ENCODE peak calls at places on chromosomes 6 and 20, in five cellular contexts. One of them, this sample, is unnamed.

GRCh38 chr6:167711784-167712183 is 114.9 kb upstream of the AFDN start:
- DNase-seq in brain microvascular endothelial cell: no peak
- DNase-seq in kidney epithelial cell: no peak
- DNase-seq in H9: no peak
- DNase-seq in esophagus squamous epithelium: no peak
- DNase-seq in this sample: no peak

GRCh38 chr6:127102299-127102698 is 16.2 kb upstream of the RSPO3 start:
- DNase-seq in brain microvascular endothelial cell: peak; percentile 85
- DNase-seq in kidney epithelial cell: peak; percentile 91
- DNase-seq in H9: no peak
- DNase-seq in esophagus squamous epithelium: no peak
- DNase-seq in this sample: no peak

GRCh38 chr6:152225231-152225934 is 411.8 kb downstream of the SYNE1 start:
- DNase-seq in brain microvascular endothelial cell: no peak
- DNase-seq in kidney epithelial cell: no peak
- DNase-seq in H9: no peak
- DNase-seq in esophagus squamous epithelium: no peak
- DNase-seq in this sample: no peak

GRCh38 chr20:44571367-44571766 is 11.0 kb upstream of the PKIG start:
- DNase-seq in brain microvascular endothelial cell: no peak
- DNase-seq in kidney epithelial cell: no peak
- DNase-seq in H9: no peak
- DNase-seq in esophagus squamous epithelium: no peak
- DNase-seq in this sample: no peak

GRCh38 chr6:36598739-36599318 is 4.7 kb downstream of the SRSF3 start:
- DNase-seq in brain microvascular endothelial cell: no peak
- DNase-seq in kidney epithelial cell: no peak
- DNase-seq in H9: no peak
- DNase-seq in esophagus squamous epithelium: no peak
- DNase-seq in this sample: no peak

GRCh38 chr20:14801591-14802325 is 464.3 kb upstream of the FLRT3 start:
- DNase-seq in brain microvascular endothelial cell: no peak
- DNase-seq in kidney epithelial cell: no peak
- DNase-seq in H9: no peak
- DNase-seq in esophagus squamous epithelium: no peak
- DNase-seq in this sample: no peak

GRCh38 chr6:13384506-13384905 is 56.2 kb upstream of the TBC1D7 start:
- DNase-seq in brain microvascular endothelial cell: no peak
- DNase-seq in kidney epithelial cell: no peak
- DNase-seq in H9: no peak
- DNase-seq in esophagus squamous epithelium: no peak
- DNase-seq in this sample: no peak

GRCh38 chr20:3613821-3614440 is 49.3 kb downstream of the GFRA4 start:
- DNase-seq in brain microvascular endothelial cell: peak; percentile 14
- DNase-seq in kidney epithelial cell: no peak
- DNase-seq in H9: no peak
- DNase-seq in esophagus squamous epithelium: no peak
- DNase-seq in this sample: no peak

GRCh38 chr6:138765896-138766487 is 7.6 kb upstream of the CCDC28A start:
- DNase-seq in brain microvascular endothelial cell: peak; percentile 32
- DNase-seq in kidney epithelial cell: peak; percentile 2
- DNase-seq in H9: no peak
- DNase-seq in esophagus squamous epithelium: no peak
- DNase-seq in this sample: no peak

GRCh38 chr6:35318200-35318844 is 20.7 kb downstream of the DEF6 start:
- DNase-seq in brain microvascular endothelial cell: peak; percentile 57
- DNase-seq in kidney epithelial cell: no peak
- DNase-seq in H9: peak; percentile 96
- DNase-seq in esophagus squamous epithelium: no peak
- DNase-seq in this sample: peak; percentile 95

GRCh38 chr6:69026715-69027114 is 391.6 kb downstream of the ADGRB3 start:
- DNase-seq in brain microvascular endothelial cell: no peak
- DNase-seq in kidney epithelial cell: no peak
- DNase-seq in H9: no peak
- DNase-seq in esophagus squamous epithelium: no peak
- DNase-seq in this sample: no peak

GRCh38 chr6:24775520-24776058 is 852 bp downstream of the GMNN start:
- DNase-seq in brain microvascular endothelial cell: peak; percentile 51
- DNase-seq in kidney epithelial cell: no peak
- DNase-seq in H9: no peak
- DNase-seq in esophagus squamous epithelium: no peak
- DNase-seq in this sample: no peak

GRCh38 chr20:45282700-45283528 is 23.7 kb upstream of the RBPJL start:
- DNase-seq in brain microvascular endothelial cell: no peak
- DNase-seq in kidney epithelial cell: no peak
- DNase-seq in H9: no peak
- DNase-seq in esophagus squamous epithelium: no peak
- DNase-seq in this sample: no peak

GRCh38 chr20:47784599-47785320 is 521 bp downstream of the SULF2 start:
- DNase-seq in brain microvascular endothelial cell: no peak
- DNase-seq in kidney epithelial cell: no peak
- DNase-seq in H9: peak; percentile 38
- DNase-seq in esophagus squamous epithelium: no peak
- DNase-seq in this sample: no peak
- TF ChIP-seq CTCF in brain microvascular endothelial cell: peak; percentile 52
- TF ChIP-seq CTCF in kidney epithelial cell: peak; percentile 44
- TF ChIP-seq CTCF in H9: no peak
- TF ChIP-seq CTCF in esophagus squamous epithelium: peak; percentile 24
- TF ChIP-seq CTCF in this sample: peak; percentile 55

DNA sequence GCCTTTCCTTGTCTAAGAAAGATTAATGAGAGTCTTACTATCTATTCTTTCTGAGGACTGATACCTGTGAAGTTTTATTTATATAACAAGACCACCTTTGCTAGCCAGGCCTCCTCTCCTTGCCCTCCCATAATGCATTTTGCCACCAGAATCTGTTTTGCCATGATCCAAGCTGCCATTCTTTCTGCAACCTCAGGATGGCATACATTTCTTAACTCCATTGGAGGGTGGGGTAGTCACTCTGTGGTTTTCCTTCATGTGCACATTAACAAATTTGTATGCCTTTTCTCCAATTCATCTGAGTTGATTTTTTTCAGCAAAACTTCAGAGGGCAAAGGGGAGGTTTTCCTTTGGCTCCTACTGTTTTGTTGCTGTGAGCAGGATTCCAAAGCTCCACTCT is 26.4 kb upstream of the ENPP4 start:
- DNase-seq in brain microvascular endothelial cell: no peak
- DNase-seq in kidney epithelial cell: no peak
- DNase-seq in H9: no peak
- DNase-seq in esophagus squamous epithelium: no peak
- DNase-seq in this sample: no peak
- TF ChIP-seq CTCF in brain microvascular endothelial cell: no peak
- TF ChIP-seq CTCF in kidney epithelial cell: no peak
- TF ChIP-seq CTCF in H9: peak; percentile 35
- TF ChIP-seq CTCF in esophagus squamous epithelium: no peak
- TF ChIP-seq CTCF in this sample: no peak

GRCh38 chr20:31740208-31740607 is 1.1 kb downstream of the TPX2 start:
- DNase-seq in brain microvascular endothelial cell: peak; percentile 62
- DNase-seq in kidney epithelial cell: no peak
- DNase-seq in H9: no peak
- DNase-seq in esophagus squamous epithelium: no peak
- DNase-seq in this sample: no peak

GRCh38 chr20:31740656-31741323 is 1.7 kb downstream of the TPX2 start:
- DNase-seq in brain microvascular endothelial cell: no peak
- DNase-seq in kidney epithelial cell: no peak
- DNase-seq in H9: no peak
- DNase-seq in esophagus squamous epithelium: no peak
- DNase-seq in this sample: no peak

GRCh38 chr20:31739550-31739863 is 417 bp downstream of the TPX2 start:
- DNase-seq in brain microvascular endothelial cell: no peak
- DNase-seq in kidney epithelial cell: no peak
- DNase-seq in H9: no peak
- DNase-seq in esophagus squamous epithelium: no peak
- DNase-seq in this sample: no peak

GRCh38 chr20:31738729-31739549 is at the start of gene TPX2:
- DNase-seq in brain microvascular endothelial cell: peak; percentile 97
- DNase-seq in kidney epithelial cell: peak; percentile 89
- DNase-seq in H9: peak; percentile 98
- DNase-seq in esophagus squamous epithelium: peak; percentile 63
- DNase-seq in this sample: peak; percentile 89
- TF ChIP-seq CTCF in brain microvascular endothelial cell: peak; percentile 39
- TF ChIP-seq CTCF in kidney epithelial cell: peak; percentile 22
- TF ChIP-seq CTCF in H9: peak; percentile 48
- TF ChIP-seq CTCF in esophagus squamous epithelium: peak; percentile 18
- TF ChIP-seq CTCF in this sample: no peak

GRCh38 chr6:51965222-51965801 is 122.1 kb downstream of the PKHD1 start:
- DNase-seq in brain microvascular endothelial cell: no peak
- DNase-seq in kidney epithelial cell: no peak
- DNase-seq in H9: no peak
- DNase-seq in esophagus squamous epithelium: no peak
- DNase-seq in this sample: no peak

GRCh38 chr6:51960419-51960818 is 127.0 kb downstream of the PKHD1 start:
- DNase-seq in brain microvascular endothelial cell: no peak
- DNase-seq in kidney epithelial cell: no peak
- DNase-seq in H9: no peak
- DNase-seq in esophagus squamous epithelium: no peak
- DNase-seq in this sample: no peak

GRCh38 chr6:51962355-51962754 is 125.1 kb downstream of the PKHD1 start:
- DNase-seq in brain microvascular endothelial cell: no peak
- DNase-seq in kidney epithelial cell: no peak
- DNase-seq in H9: no peak
- DNase-seq in esophagus squamous epithelium: no peak
- DNase-seq in this sample: no peak

GRCh38 chr6:51963980-51964379 is 123.4 kb downstream of the PKHD1 start:
- DNase-seq in brain microvascular endothelial cell: no peak
- DNase-seq in kidney epithelial cell: no peak
- DNase-seq in H9: no peak
- DNase-seq in esophagus squamous epithelium: no peak
- DNase-seq in this sample: no peak

GRCh38 chr6:51959744-51960383 is 127.5 kb downstream of the PKHD1 start:
- DNase-seq in brain microvascular endothelial cell: peak; percentile 74
- DNase-seq in kidney epithelial cell: peak; percentile 16
- DNase-seq in H9: peak; percentile 77
- DNase-seq in esophagus squamous epithelium: no peak
- DNase-seq in this sample: peak; percentile 53
- TF ChIP-seq CTCF in brain microvascular endothelial cell: peak; percentile 93
- TF ChIP-seq CTCF in kidney epithelial cell: peak; percentile 86
- TF ChIP-seq CTCF in H9: peak; percentile 88
- TF ChIP-seq CTCF in esophagus squamous epithelium: peak; percentile 56
- TF ChIP-seq CTCF in this sample: peak; percentile 52

DNA sequence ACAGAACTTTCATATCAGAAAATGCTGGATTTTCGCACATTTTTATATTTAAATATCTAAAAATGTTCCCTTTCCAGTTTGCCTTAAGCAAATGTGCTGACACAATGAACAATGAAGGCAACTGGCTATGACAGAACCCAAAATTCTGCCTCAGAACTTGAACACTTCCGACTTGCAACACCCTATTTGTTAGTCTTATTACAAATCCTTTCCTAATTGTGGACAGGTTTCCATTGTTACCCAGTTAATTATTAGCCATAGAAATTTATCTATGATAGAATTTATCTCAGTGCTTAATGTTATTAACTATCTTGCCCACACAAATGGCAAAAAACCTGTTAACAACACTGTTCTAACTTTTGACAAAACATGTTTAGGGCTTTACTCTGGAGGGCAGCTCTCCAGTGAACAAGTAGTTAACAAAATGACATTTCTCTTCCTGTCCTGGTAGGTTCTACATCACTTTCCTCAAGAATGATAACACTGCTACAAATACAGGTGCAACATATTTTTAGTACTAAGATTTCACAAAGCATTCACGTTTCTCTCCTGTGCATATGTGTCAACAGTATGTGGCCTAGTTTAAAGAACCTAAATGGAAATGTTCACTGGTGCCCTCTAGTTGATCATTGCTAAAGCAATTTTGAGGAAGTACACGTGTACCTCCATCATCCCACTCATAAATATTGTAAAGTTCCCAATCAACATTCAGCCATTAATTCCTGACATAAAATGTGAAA is 58.4 kb downstream of the HIVEP2 start:
- DNase-seq in brain microvascular endothelial cell: no peak
- DNase-seq in kidney epithelial cell: no peak
- DNase-seq in H9: no peak
- DNase-seq in esophagus squamous epithelium: no peak
- DNase-seq in this sample: no peak
- TF ChIP-seq CTCF in brain microvascular endothelial cell: peak; percentile 36
- TF ChIP-seq CTCF in kidney epithelial cell: peak; percentile 37
- TF ChIP-seq CTCF in H9: peak; percentile 19
- TF ChIP-seq CTCF in esophagus squamous epithelium: peak; percentile 25
- TF ChIP-seq CTCF in this sample: no peak

GRCh38 chr6:41077536-41077935 is 4.8 kb downstream of the NFYA start:
- DNase-seq in brain microvascular endothelial cell: no peak
- DNase-seq in kidney epithelial cell: no peak
- DNase-seq in H9: no peak
- DNase-seq in esophagus squamous epithelium: no peak
- DNase-seq in this sample: no peak
- TF ChIP-seq CTCF in brain microvascular endothelial cell: no peak
- TF ChIP-seq CTCF in kidney epithelial cell: no peak
- TF ChIP-seq CTCF in H9: no peak
- TF ChIP-seq CTCF in esophagus squamous epithelium: no peak
- TF ChIP-seq CTCF in this sample: no peak

GRCh38 chr6:53152576-53152975 is 3.9 kb upstream of the GCM1 start:
- DNase-seq in brain microvascular endothelial cell: no peak
- DNase-seq in kidney epithelial cell: no peak
- DNase-seq in H9: no peak
- DNase-seq in esophagus squamous epithelium: no peak
- DNase-seq in this sample: no peak
- TF ChIP-seq CTCF in brain microvascular endothelial cell: no peak
- TF ChIP-seq CTCF in kidney epithelial cell: no peak
- TF ChIP-seq CTCF in H9: no peak
- TF ChIP-seq CTCF in esophagus squamous epithelium: no peak
- TF ChIP-seq CTCF in this sample: no peak